ENCODE peak calls at places on chromosomes 11 and 22, in eight cellular contexts. K is cardiac muscle cell, Q is AG09309, O is PC-3, U is neural progenitor cell, V is lower leg skin, A is heart right ventricle, G is H9. L is an unnamed sample.

GRCh38 chr11:61297741-61298140 is 2.6 kb upstream of the VWCE start:
- DNase-seq in A (peak), V (no peak), G (no peak), U (no peak), O (peak), K (peak), Q (peak), L (no peak)

GRCh38 chr11:99368579-99368978 is 347.8 kb downstream of the CNTN5 start:
- DNase-seq in G (no peak), U (no peak), K (peak), A (no peak), V (no peak), Q (no peak), O (peak), L (no peak)

GRCh38 chr11:68150029-68150428 is 28.8 kb upstream of the CHKA start:
- DNase-seq in V (peak), K (peak), A (no peak), Q (no peak), O (peak), G (no peak), U (no peak), L (peak)

GRCh38 chr11:114192841-114193389 is 103.3 kb upstream of the NNMT start:
- DNase-seq in G (no peak), Q (no peak), K (peak), U (peak), A (no peak), V (no peak), O (no peak), L (no peak)

GRCh38 chr11:76825726-76826396 is 34.9 kb upstream of the ACER3 start:
- DNase-seq in U (no peak), Q (no peak), A (no peak), O (peak), V (no peak), K (no peak), G (no peak), L (no peak)

GRCh38 chr11:131375421-131375820 is 5.0 kb downstream of the NTM start:
- DNase-seq in O (no peak), U (no peak), G (no peak), V (no peak), A (no peak), K (no peak), Q (no peak), L (no peak)

GRCh38 chr11:96306933-96307747 is 35.9 kb downstream of the MAML2 start:
- DNase-seq in Q (peak), V (peak), O (peak), K (peak), G (no peak), U (peak), A (peak), L (peak)

GRCh38 chr11:6259638-6260019 is at the start of gene CCKBR:
- DNase-seq in G (peak), O (no peak), V (no peak), Q (no peak), K (no peak), U (peak), A (no peak), L (peak)

GRCh38 chr11:112113539-112114457 is 27.1 kb downstream of the SDHD start:
- DNase-seq in O (peak), U (peak), G (no peak), A (no peak), K (peak), V (no peak), Q (peak), L (no peak)

GRCh38 chr11:100709233-100709999 is 22.3 kb downstream of the ARHGAP42 start:
- DNase-seq in V (no peak), U (no peak), Q (no peak), O (peak), A (no peak), K (no peak), G (no peak), L (no peak)

GRCh38 chr22:22935546-22936157 is 48.0 kb downstream of the IGLL5 start:
- DNase-seq in Q (no peak), V (no peak), U (no peak), O (no peak), G (peak), A (no peak), K (no peak), L (no peak)

GRCh38 chr22:48824673-48825651 is 1002.7 kb downstream of the BRD1 start:
- DNase-seq in Q (no peak), O (no peak), K (no peak), V (peak), G (no peak), U (no peak), A (no peak), L (no peak)

GRCh38 chr11:15053201-15053685 is 20.1 kb upstream of the CALCB start:
- DNase-seq in G (no peak), K (no peak), U (no peak), V (no peak), O (no peak), A (no peak), Q (no peak), L (no peak)

GRCh38 chr11:114440121-114440860 is 1.0 kb downstream of the REXO2 start:
- DNase-seq in O (peak), V (no peak), K (peak), U (peak), Q (no peak), G (no peak), A (no peak), L (no peak)

GRCh38 chr22:49370841-49371301 is 456.8 kb downstream of the BRD1 start:
- DNase-seq in U (no peak), A (no peak), G (peak), O (no peak), V (peak), K (no peak), Q (no peak), L (peak)

GRCh38 chr11:70367071-70367470 is 31.3 kb upstream of the CTTN start:
- DNase-seq in U (no peak), Q (no peak), O (no peak), K (no peak), V (peak), G (no peak), A (no peak), L (no peak)

GRCh38 chr11:20990447-20990846 is 321.1 kb downstream of the NELL1 start:
- DNase-seq in V (no peak), Q (no peak), K (no peak), G (no peak), A (no peak), O (no peak), U (no peak), L (no peak)

GRCh38 chr22:28230682-28231081 is 311.6 kb upstream of the PITPNB start:
- DNase-seq in Q (no peak), K (peak), U (no peak), G (no peak), V (no peak), O (no peak), A (no peak), L (no peak)

GRCh38 chr22:34841321-34841901 is 224.5 kb upstream of the ISX start:
- DNase-seq in O (no peak), Q (no peak), V (no peak), K (no peak), U (peak), G (peak), A (no peak), L (no peak)

GRCh38 chr11:17529814-17530162 is 14.4 kb downstream of the USH1C start:
- DNase-seq in A (no peak), K (no peak), U (peak), V (no peak), Q (no peak), G (no peak), O (no peak), L (no peak)

GRCh38 chr11:1545432-1545831 is 26.6 kb downstream of the DUSP8 start:
- DNase-seq in G (no peak), O (no peak), U (no peak), A (no peak), K (no peak), Q (no peak), V (no peak), L (no peak)

GRCh38 chr22:32752868-32753520 is 48.5 kb upstream of the TIMP3 start:
- DNase-seq in G (no peak), V (peak), U (no peak), Q (no peak), K (peak), O (no peak), A (peak), L (no peak)

GRCh38 chr11:118629761-118630661 is 22.6 kb downstream of the PHLDB1 start:
- DNase-seq in G (no peak), K (no peak), V (no peak), Q (no peak), O (no peak), U (no peak), A (no peak), L (no peak)

GRCh38 chr11:112037527-112037926 is 12.3 kb downstream of the DLAT start:
- DNase-seq in O (no peak), U (no peak), K (no peak), V (no peak), G (no peak), Q (no peak), A (no peak), L (no peak)

GRCh38 chr11:47918882-47919495 is 61.4 kb upstream of the PTPRJ start:
- DNase-seq in U (no peak), V (no peak), K (peak), A (no peak), Q (no peak), G (no peak), O (peak), L (no peak)

GRCh38 chr11:129279326-129280026 is 87.4 kb upstream of the ARHGAP32 start:
- DNase-seq in U (peak), Q (peak), K (peak), O (peak), A (peak), G (peak), V (peak), L (peak)

GRCh38 chr11:87031433-87032170 is 6.1 kb upstream of the TMEM135 start:
- DNase-seq in K (no peak), A (no peak), G (no peak), V (no peak), U (no peak), O (peak), Q (no peak), L (no peak)

GRCh38 chr11:66124564-66124963 is 54.5 kb downstream of the PACS1 start:
- DNase-seq in O (peak), A (no peak), K (peak), Q (no peak), V (no peak), G (no peak), U (no peak), L (no peak)

GRCh38 chr22:44988671-44989070 is 21.1 kb downstream of the PHF21B start:
- DNase-seq in O (no peak), G (no peak), A (no peak), K (no peak), U (no peak), V (no peak), Q (no peak), L (no peak)
- TF ChIP-seq CTCF in O (peak), G (peak), A (no peak), K (no peak), U (no peak), V (no peak), Q (peak), L (no peak)

DNA sequence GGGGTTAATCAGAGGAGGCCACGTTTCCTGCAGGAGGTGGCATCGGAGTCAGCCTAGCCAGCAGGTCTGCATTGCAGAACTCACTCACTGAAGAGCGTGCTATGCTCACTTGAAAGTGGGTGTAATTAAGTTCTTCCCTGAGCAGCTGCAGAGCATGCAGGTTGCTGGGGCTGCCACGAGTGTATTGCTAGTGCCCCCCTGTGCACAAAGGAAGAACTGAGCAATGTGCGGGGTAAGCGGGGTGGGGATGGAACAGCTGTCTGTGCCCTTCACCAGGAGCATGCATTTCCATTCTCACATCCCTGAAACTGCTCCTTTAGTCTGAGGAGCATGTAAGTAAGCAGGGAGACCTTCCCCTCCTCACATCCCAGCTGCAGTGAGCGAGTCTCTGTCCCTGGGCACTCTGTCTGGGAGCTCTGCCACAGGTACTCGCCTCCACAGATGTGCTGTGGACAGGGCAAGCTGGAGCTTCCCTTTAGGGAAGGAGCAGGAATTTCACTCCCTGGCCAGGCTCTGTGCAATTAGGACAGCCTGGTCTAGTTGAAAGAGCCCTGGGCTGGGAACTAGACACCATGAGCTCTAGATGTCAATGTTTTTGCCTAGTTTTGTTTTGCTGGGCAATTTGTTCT is 1031.8 kb downstream of the NTM start:
- DNase-seq in G (peak), Q (peak), U (peak), V (no peak), A (peak), O (peak), K (peak), L (peak)
- TF ChIP-seq CTCF in G (peak), Q (peak), U (peak), V (no peak), A (peak), O (peak), K (peak), L (peak)

GRCh38 chr22:45240137-45240809 is 421 bp downstream of the KIAA0930 start:
- DNase-seq in U (peak), Q (no peak), O (no peak), V (no peak), G (no peak), A (no peak), K (peak), L (peak)
- TF ChIP-seq CTCF in U (no peak), Q (no peak), O (no peak), V (no peak), G (no peak), A (no peak), K (no peak), L (no peak)

DNA sequence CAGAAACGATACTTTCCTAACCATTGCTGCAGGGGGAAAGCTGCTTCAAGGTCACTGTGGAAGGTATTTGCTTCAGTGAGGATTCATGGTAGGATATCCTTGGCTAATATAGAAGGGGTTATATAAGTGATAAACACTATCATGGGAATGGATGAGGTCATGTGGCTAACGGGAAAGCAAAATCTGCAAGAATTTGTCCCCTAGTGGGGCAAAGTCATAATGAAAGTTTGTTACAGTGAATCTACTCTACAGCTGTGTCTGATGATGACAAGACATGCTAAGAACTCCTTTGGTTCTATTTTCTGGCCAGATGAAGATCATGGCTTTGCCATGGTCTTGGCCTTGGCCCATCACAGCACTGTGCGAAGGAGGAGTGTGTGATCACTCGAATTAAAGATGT is 13.8 kb downstream of the MMP20 start:
- DNase-seq in O (no peak), U (no peak), G (no peak), V (no peak), K (no peak), Q (no peak), A (no peak), L (no peak)
- TF ChIP-seq CTCF in O (no peak), U (no peak), G (no peak), V (no peak), K (no peak), Q (no peak), A (no peak), L (no peak)

GRCh38 chr11:45266693-45267451 is 19.3 kb downstream of the SYT13 start:
- DNase-seq in U (peak), O (no peak), G (peak), Q (no peak), V (no peak), A (no peak), K (no peak), L (peak)
- TF ChIP-seq CTCF in U (peak), O (peak), G (peak), Q (peak), V (no peak), A (no peak), K (peak), L (peak)

GRCh38 chr11:468036-468435 is 18.0 kb downstream of the PTDSS2 start:
- DNase-seq in K (no peak), G (no peak), A (no peak), O (no peak), U (no peak), V (no peak), Q (no peak), L (no peak)
- TF ChIP-seq CTCF in K (no peak), G (no peak), A (no peak), O (no peak), U (no peak), V (no peak), Q (no peak), L (no peak)

GRCh38 chr11:57461841-57462489 is 1.6 kb downstream of the RTN4RL2 start:
- DNase-seq in K (no peak), Q (no peak), O (no peak), U (no peak), G (no peak), V (no peak), A (no peak), L (no peak)

GRCh38 chr11:57464343-57465181 is 4.2 kb downstream of the RTN4RL2 start:
- DNase-seq in A (no peak), V (no peak), O (no peak), G (no peak), U (peak), K (no peak), Q (no peak), L (no peak)

GRCh38 chr11:57462597-57462996 is 2.3 kb downstream of the RTN4RL2 start:
- DNase-seq in V (no peak), Q (no peak), U (no peak), K (no peak), O (no peak), A (no peak), G (no peak), L (no peak)

GRCh38 chr11:57460756-57461749 is 725 bp downstream of the RTN4RL2 start:
- DNase-seq in O (peak), K (no peak), U (peak), G (peak), V (no peak), A (no peak), Q (no peak), L (no peak)

GRCh38 chr11:57463596-57464342 is 3.4 kb downstream of the RTN4RL2 start:
- DNase-seq in A (no peak), Q (no peak), K (no peak), U (peak), O (no peak), V (no peak), G (no peak), L (no peak)
- TF ChIP-seq CTCF in A (no peak), Q (no peak), K (no peak), U (no peak), O (no peak), V (no peak), G (no peak), L (no peak)

GRCh38 chr11:110447897-110448522 is 18.3 kb downstream of the FDX1 start:
- DNase-seq in O (peak), A (no peak), V (no peak), K (no peak), Q (no peak), G (no peak), U (no peak), L (no peak)
- TF ChIP-seq CTCF in O (peak), A (peak), V (no peak), K (peak), Q (peak), G (peak), U (peak), L (peak)

L was measured in endothelial cell.